ENCODE peak calls at places on chromosomes 7 and 10, in six cellular contexts. I, L, K, X, V and B are unnamed samples.

GRCh38 chr7:125876436-125876835 is 946.8 kb upstream of the POT1 start:
- DNase-seq in I (no peak), L (no peak), K (no peak), X (no peak), V (no peak), B (no peak)

GRCh38 chr7:98852826-98853225 is 17.0 kb downstream of the TMEM130 start:
- DNase-seq in I (no peak), L (no peak), K (no peak), X (no peak), V (no peak), B (no peak)

GRCh38 chr7:131302876-131303707 is 24.6 kb upstream of the MKLN1 start:
- DNase-seq in I (no peak), L (no peak), K (peak), X (no peak), V (no peak), B (no peak)

GRCh38 chr10:69439813-69440506 is 11.3 kb upstream of the TSPAN15 start:
- DNase-seq in I (peak), L (no peak), K (peak), X (no peak), V (no peak), B (peak)

GRCh38 chr7:33814400-33814799 is 90.9 kb upstream of the BMPER start:
- DNase-seq in I (no peak), L (no peak), K (no peak), X (no peak), V (no peak), B (no peak)

GRCh38 chr7:98284335-98285036 is 3.0 kb downstream of the BRI3 start:
- DNase-seq in I (no peak), L (no peak), K (no peak), X (peak), V (no peak), B (no peak)

GRCh38 chr10:101588879-101589278 is 758 bp downstream of the DPCD start:
- DNase-seq in I (no peak), L (no peak), K (no peak), X (no peak), V (no peak), B (no peak)

GRCh38 chr7:112211348-112211907 is 4.9 kb downstream of the ZNF277 start:
- DNase-seq in I (no peak), L (no peak), K (no peak), X (no peak), V (no peak), B (no peak)

GRCh38 chr7:100126931-100127865 is at the start of gene MBLAC1:
- DNase-seq in I (peak), L (peak), K (peak), X (peak), V (peak), B (peak)

GRCh38 chr10:113087082-113088029 is 137.3 kb downstream of the TCF7L2 start:
- DNase-seq in I (no peak), L (no peak), K (no peak), X (peak), V (no peak), B (no peak)

GRCh38 chr7:122602800-122603199 is 96.1 kb downstream of the RNF133 start:
- DNase-seq in I (no peak), L (no peak), K (no peak), X (no peak), V (no peak), B (no peak)

GRCh38 chr10:69025370-69025896 is 36.8 kb downstream of the KIFBP start:
- DNase-seq in I (no peak), L (no peak), K (no peak), X (no peak), V (no peak), B (no peak)

GRCh38 chr10:128568979-128569378 is 442.8 kb upstream of the MKI67 start:
- DNase-seq in I (peak), L (no peak), K (no peak), X (no peak), V (no peak), B (peak)